ENCODE peak calls at places on chromosomes 4 and X, in nine cellular contexts. G, Y, I, Z, U, F, S, N and W are unnamed samples.

GRCh38 chr4:9952415-9952950 is 68.8 kb downstream of the SLC2A9 start:
- DNase-seq in G (no peak), Y (no peak), I (no peak), Z (peak; percentile 50), U (no peak), F (peak; percentile 6), S (no peak), N (no peak), W (no peak)

GRCh38 chr4:76484654-76485053 is 49.6 kb downstream of the SHROOM3 start:
- DNase-seq in G (no peak), Y (no peak), I (no peak), Z (no peak), U (no peak), F (no peak), S (no peak), N (no peak), W (no peak)

GRCh38 chr4:116108606-116109005 is 976.8 kb downstream of the TRAM1L1 start:
- DNase-seq in G (no peak), Y (no peak), I (no peak), Z (no peak), U (no peak), F (no peak), S (no peak), N (no peak), W (no peak)

GRCh38 chr4:88757776-88758175 is 60.1 kb upstream of the NAP1L5 start:
- DNase-seq in G (no peak), Y (no peak), I (no peak), Z (no peak), U (no peak), F (no peak), S (no peak), N (no peak), W (no peak)

GRCh38 chrX:19705196-19705769 is 182.1 kb downstream of the SH3KBP1 start:
- DNase-seq in G (no peak), Y (no peak), I (no peak), Z (no peak), U (no peak), F (peak; percentile 70), S (no peak), N (no peak), W (no peak)

GRCh38 chr4:149715822-149716585 is 99.6 kb downstream of the IQCM start:
- DNase-seq in G (no peak), Y (no peak), I (no peak), Z (no peak), U (no peak), F (no peak), S (no peak), N (no peak), W (no peak)

GRCh38 chrX:19852014-19853005 is 35.1 kb downstream of the SH3KBP1 start:
- DNase-seq in G (no peak), Y (no peak), I (no peak), Z (no peak), U (no peak), F (peak; percentile 58), S (no peak), N (no peak), W (no peak)

GRCh38 chrX:38552721-38553120 is 8.6 kb upstream of the TSPAN7 start:
- DNase-seq in G (no peak), Y (no peak), I (no peak), Z (no peak), U (no peak), F (no peak), S (no peak), N (no peak), W (no peak)

GRCh38 chrX:48971325-48972213 is at the start of gene KCND1:
- DNase-seq in G (no peak), Y (no peak), I (peak; percentile 48), Z (no peak), U (no peak), F (peak; percentile 71), S (no peak), N (no peak), W (no peak)